ENCODE peak calls at places on chromosome 13, in seven cellular contexts. W, R, G, O, E, C and J are unnamed samples.

GRCh38 chr13:84032116-84032515 is 149.8 kb upstream of the SLITRK1 start:
- DNase-seq in C (no peak), E (no peak), O (no peak), G (no peak), R (no peak), W (no peak), J (no peak)

GRCh38 chr13:91014696-91015095 is 332.8 kb upstream of the MIR17HG start:
- DNase-seq in O (no peak), G (no peak), C (peak), W (no peak), R (no peak), E (no peak), J (no peak)

GRCh38 chr13:89361909-89362308 is 1690.7 kb downstream of the SLITRK5 start:
- DNase-seq in O (no peak), C (peak), E (no peak), W (peak), R (no peak), G (no peak), J (no peak)

GRCh38 chr13:85503797-85504196 is 295.4 kb downstream of the SLITRK6 start:
- DNase-seq in R (no peak), G (no peak), W (peak), C (peak), O (no peak), E (peak), J (no peak)

GRCh38 chr13:24684600-24684998 is 4.4 kb downstream of the ATP12A start:
- DNase-seq in E (peak), W (no peak), G (no peak), C (no peak), O (no peak), R (no peak), J (peak)

GRCh38 chr13:41299316-41300094 is 11.6 kb upstream of the NAA16 start:
- DNase-seq in G (no peak), C (no peak), R (no peak), E (no peak), W (no peak), O (no peak), J (no peak)

GRCh38 chr13:108437496-108437895 is 168.0 kb downstream of the TNFSF13B start:
- DNase-seq in O (no peak), E (no peak), G (no peak), R (no peak), C (peak), W (no peak), J (no peak)

GRCh38 chr13:42367836-42368235 is 95.9 kb downstream of the AKAP11 start:
- DNase-seq in C (no peak), W (no peak), O (no peak), G (no peak), E (no peak), R (no peak), J (no peak)

GRCh38 chr13:77040076-77040475 is 13.1 kb upstream of the FBXL3 start:
- DNase-seq in C (no peak), E (no peak), O (no peak), G (no peak), W (no peak), R (no peak), J (no peak)

GRCh38 chr13:101529419-101529818 is 76.9 kb downstream of the ITGBL1 start:
- DNase-seq in O (no peak), E (peak), C (peak), G (no peak), W (peak), R (no peak), J (no peak)

GRCh38 chr13:82002693-82003092 is 1661.8 kb upstream of the SPRY2 start:
- DNase-seq in C (no peak), O (no peak), G (no peak), R (no peak), E (no peak), W (no peak), J (no peak)

GRCh38 chr13:93375491-93375890 is 148.9 kb downstream of the GPC6 start:
- DNase-seq in C (no peak), W (no peak), E (no peak), O (no peak), G (no peak), R (no peak), J (no peak)

GRCh38 chr13:110712081-110712848 is 1.2 kb upstream of the ING1 start:
- DNase-seq in R (peak), G (peak), C (peak), O (peak), E (peak), W (peak), J (peak)

GRCh38 chr13:27650312-27650711 is 28.6 kb downstream of the POLR1D start:
- DNase-seq in G (no peak), C (no peak), O (no peak), R (no peak), E (no peak), W (no peak), J (no peak)

GRCh38 chr13:30734434-30734833 is 909 bp upstream of the ALOX5AP start:
- DNase-seq in C (no peak), W (peak), G (no peak), O (no peak), R (no peak), E (peak), J (no peak)

GRCh38 chr13:62482351-62482750 is 1066.7 kb upstream of the PCDH20 start:
- DNase-seq in W (no peak), E (no peak), G (no peak), C (no peak), R (no peak), O (no peak), J (no peak)

GRCh38 chr13:108573455-108573854 is 56.0 kb upstream of the MYO16 start:
- DNase-seq in R (no peak), C (no peak), W (no peak), O (no peak), E (no peak), G (no peak), J (no peak)

GRCh38 chr13:33244210-33244906 is 41.2 kb downstream of the STARD13 start:
- DNase-seq in W (no peak), R (no peak), C (no peak), O (no peak), E (no peak), G (no peak), J (no peak)

GRCh38 chr13:110953833-110954532 is 39.1 kb upstream of the ANKRD10 start:
- DNase-seq in W (no peak), R (no peak), G (no peak), E (no peak), O (no peak), C (no peak), J (no peak)

GRCh38 chr13:58452123-58452623 is 820.6 kb downstream of the PCDH17 start:
- DNase-seq in R (no peak), W (no peak), O (no peak), G (no peak), E (no peak), C (peak), J (no peak)

GRCh38 chr13:108269601-108270328 is at the start of gene TNFSF13B:
- DNase-seq in W (peak), G (peak), C (peak), R (peak), E (peak), O (peak), J (no peak)

GRCh38 chr13:18946738-18947137 is 234.9 kb downstream of the TUBA3C start:
- DNase-seq in G (no peak), E (no peak), C (no peak), O (no peak), W (no peak), R (no peak), J (no peak)

GRCh38 chr13:30698023-30698422 is 37.3 kb upstream of the ALOX5AP start:
- DNase-seq in R (no peak), O (no peak), E (peak), C (peak), W (peak), G (no peak), J (no peak)

GRCh38 chr13:44293354-44293753 is 80.3 kb upstream of the SERP2 start:
- DNase-seq in E (no peak), C (no peak), O (no peak), G (no peak), R (no peak), W (no peak), J (no peak)

GRCh38 chr13:91745962-91746361 is 347.5 kb downstream of the GPC5 start:
- DNase-seq in G (no peak), W (no peak), O (no peak), R (no peak), C (no peak), E (no peak), J (no peak)

GRCh38 chr13:110119943-110120905 is 186.7 kb downstream of the COL4A1 start:
- DNase-seq in R (no peak), O (no peak), W (peak), E (no peak), C (no peak), G (no peak), J (no peak)

GRCh38 chr13:113179374-113180230 is 21.2 kb downstream of the PROZ start:
- DNase-seq in C (peak), R (no peak), E (no peak), O (no peak), W (peak), G (no peak), J (no peak)

GRCh38 chr13:113176292-113176691 is 17.8 kb downstream of the PROZ start:
- DNase-seq in W (no peak), O (no peak), R (no peak), C (no peak), G (peak), E (no peak), J (no peak)

GRCh38 chr13:113178896-113179167 is 20.4 kb downstream of the PROZ start:
- DNase-seq in W (no peak), G (no peak), E (no peak), R (no peak), O (no peak), C (no peak), J (no peak)

GRCh38 chr13:113176822-113177221 is 18.4 kb downstream of the PROZ start:
- DNase-seq in R (no peak), E (no peak), G (no peak), O (no peak), W (no peak), C (no peak), J (no peak)

DNA sequence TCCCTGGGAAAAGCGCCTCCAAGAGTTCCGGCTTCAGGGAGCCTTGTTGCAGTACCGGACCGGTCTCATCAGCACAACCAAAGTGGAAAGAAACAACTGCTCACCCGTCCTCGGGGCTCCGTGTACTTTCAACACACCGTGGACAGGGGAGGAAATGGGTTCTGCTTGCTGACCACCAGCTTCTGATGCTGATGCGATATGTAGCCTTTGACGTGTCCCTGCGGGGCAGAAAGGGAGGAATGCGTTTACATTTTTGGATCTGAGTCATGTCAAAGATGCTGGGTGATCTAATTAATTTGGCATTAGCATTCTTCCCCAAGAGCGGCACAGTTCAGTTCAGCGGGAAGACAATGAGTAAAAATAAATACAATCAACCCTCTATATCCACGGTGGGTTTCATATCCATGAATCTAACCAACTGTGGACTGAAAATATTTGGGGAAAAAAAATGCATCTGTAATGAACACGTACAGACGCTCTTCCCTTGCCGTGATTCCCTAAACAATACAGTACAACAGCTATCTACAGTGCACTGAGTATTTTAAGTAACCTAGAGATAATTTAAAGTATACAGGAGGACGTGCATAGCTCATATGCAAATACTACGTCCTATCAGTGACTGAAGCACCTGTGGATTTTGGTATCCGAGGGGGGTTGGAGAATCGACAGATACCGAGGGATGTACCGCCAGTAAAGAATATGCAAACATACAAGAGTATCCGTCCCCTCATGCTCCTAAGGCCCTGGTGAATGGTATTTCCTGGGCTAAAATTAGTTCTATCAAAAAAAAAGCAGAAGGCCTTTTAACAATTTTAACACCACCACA is 19.8 kb downstream of the PROZ start:
- DNase-seq in E (peak), O (no peak), R (no peak), G (no peak), C (peak), W (peak), J (no peak)
- H3K4me3 ChIP-seq in E (no peak), O (no peak), R (no peak), G (no peak), C (no peak), W (peak), J (no peak)

DNA sequence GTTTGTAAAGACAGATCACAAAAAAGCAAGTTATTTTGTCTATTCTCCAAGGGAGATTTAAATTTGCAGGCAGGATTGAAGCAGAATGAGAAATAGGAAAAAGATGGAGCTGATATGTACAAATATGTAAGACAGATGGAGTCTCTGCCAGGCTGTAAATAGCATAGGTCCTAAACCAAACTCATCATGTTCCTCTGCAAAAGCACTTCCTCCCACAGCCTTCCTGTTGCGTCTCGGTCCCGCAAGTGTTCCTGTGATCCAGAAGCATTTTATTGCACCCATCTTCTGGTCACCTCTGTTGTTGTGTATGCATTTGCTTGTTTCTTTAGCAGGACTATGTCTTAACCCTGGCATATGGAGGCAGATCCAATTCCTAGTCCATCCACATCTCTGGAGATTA is 95.7 kb upstream of the CLDN10 start:
- DNase-seq in E (no peak), C (no peak), O (no peak), W (no peak), R (no peak), G (no peak), J (no peak)
- H3K4me3 ChIP-seq in E (no peak), C (no peak), O (no peak), W (no peak), R (no peak), G (no peak), J (no peak)

DNA sequence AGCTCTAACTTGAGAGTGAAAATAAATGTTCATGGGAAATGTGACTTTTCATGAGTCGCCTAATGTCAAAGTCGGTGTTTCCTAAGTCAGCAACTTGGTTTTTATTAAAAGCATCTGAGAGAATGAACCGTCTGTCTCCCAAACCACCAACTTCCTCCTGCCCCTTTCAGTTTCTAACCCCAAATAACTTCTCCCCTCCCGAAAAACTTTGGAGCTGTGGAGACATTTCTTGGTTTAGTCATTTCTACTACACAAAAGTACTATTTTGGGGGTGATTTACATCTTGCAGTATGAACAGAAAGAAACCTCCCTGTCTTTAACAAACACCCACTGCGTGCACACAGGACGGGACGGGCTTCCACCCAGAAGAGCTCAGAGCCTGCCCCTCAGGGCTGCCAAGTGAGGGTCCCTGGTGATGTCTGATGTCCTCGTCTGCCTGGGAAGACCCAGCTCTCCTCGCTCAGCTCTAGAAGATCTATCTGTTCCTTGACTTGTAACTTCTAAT is 65.0 kb downstream of the RASA3 start:
- DNase-seq in R (no peak), O (no peak), W (peak), G (no peak), E (peak), C (peak), J (peak)
- H3K4me3 ChIP-seq in R (no peak), O (no peak), W (no peak), G (peak), E (peak), C (no peak), J (peak)

DNA sequence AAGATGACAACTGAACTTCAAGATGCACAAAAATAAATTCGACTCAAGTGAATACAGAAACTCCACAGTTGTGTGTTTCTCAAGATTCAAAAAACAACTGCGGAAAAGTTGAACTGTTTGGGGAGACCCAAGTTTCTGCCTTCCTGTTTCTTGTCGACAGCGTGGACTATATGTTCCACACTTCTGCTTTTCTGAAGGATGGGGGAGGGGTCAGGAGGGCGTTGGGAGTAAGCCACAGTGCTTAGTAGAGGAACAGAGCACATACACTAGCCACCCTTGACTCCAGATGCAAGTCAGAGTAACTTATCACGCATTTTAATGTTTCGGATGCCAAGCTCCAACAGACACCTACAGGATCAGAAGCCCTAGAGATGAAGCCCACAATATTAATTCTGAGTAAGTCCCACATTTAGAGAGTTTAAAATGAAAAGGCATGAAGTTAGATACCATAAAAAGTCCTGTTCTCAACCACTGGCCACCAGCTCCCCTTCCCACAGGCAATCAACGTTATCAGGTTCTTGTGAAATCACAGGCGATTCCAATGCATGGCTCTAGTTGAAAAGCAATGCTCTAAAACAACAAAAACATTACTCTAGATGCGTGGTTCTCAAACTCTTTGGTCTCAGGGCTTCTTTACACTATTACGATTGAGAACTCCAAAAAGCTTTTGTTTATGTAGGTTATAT is 4.2 kb downstream of the TUBGCP3 start:
- DNase-seq in G (no peak), O (no peak), E (no peak), R (peak), C (no peak), W (no peak), J (no peak)
- H3K4me3 ChIP-seq in G (no peak), O (no peak), E (no peak), R (no peak), C (no peak), W (no peak), J (no peak)

GRCh38 chr13:99656092-99656745 is 154.9 kb downstream of the TM9SF2 start:
- DNase-seq in O (peak), E (peak), R (peak), G (peak), W (peak), C (peak), J (peak)
- H3K4me3 ChIP-seq in O (no peak), E (no peak), R (no peak), G (peak), W (no peak), C (no peak), J (peak)

DNA sequence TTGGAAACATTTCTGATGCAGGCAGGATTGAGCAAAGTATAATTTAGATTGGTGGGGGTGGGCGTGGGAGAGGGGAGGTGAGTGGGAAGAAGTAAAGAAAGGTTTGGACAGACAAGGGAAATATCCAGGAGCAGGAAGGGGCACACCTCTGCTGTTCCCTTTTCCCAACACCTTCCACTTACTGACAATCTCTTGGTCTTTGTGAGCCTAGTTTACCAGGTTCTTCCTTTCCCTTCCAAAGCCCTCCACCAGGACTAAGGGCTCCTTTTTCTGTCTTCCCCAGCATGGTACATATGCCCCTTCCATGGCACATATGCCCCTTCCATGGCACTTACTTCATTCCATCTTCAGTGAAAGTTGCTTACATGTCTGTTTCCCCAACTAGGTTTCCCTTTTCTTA is 6.2 kb upstream of the THSD1 start:
- DNase-seq in C (no peak), R (no peak), E (no peak), G (no peak), O (no peak), W (no peak), J (no peak)
- H3K4me3 ChIP-seq in C (no peak), R (no peak), E (no peak), G (no peak), O (no peak), W (no peak), J (no peak)

GRCh38 chr13:48233886-48234488 is 981 bp downstream of the ITM2B start:
- DNase-seq in W (peak), R (no peak), E (peak), C (peak), O (no peak), G (no peak), J (peak)

GRCh38 chr13:48235814-48236135 is 2.8 kb downstream of the ITM2B start:
- DNase-seq in W (no peak), C (no peak), G (no peak), E (no peak), O (no peak), R (no peak), J (no peak)

GRCh38 chr13:48233097-48233885 is at the start of gene ITM2B:
- DNase-seq in G (peak), E (peak), W (peak), C (peak), R (peak), O (peak), J (peak)

GRCh38 chr13:48235100-48235813 is 2.3 kb downstream of the ITM2B start:
- DNase-seq in G (no peak), W (peak), C (no peak), R (peak), E (peak), O (peak), J (no peak)

DNA sequence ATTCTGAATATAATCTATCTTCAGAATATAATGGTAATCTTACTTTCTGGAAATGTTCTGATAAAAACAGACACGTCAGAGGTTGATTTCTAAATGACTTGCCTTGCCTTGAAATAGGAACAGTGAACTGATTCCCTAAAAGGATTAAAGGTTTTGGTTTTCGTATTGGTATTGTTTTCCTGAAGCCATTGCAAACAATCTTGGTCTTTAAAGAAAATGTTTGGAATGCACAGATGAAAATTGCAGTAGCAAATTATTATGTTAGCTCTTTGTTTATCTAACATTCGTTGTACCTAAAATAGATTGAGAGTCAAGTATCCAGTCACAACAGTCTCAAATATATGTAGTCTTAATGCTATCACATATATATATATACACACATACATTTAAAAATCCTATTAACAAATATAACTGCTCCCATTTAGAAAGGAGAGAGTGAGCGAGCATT is 1.7 kb downstream of the ITM2B start:
- DNase-seq in C (no peak), R (no peak), O (no peak), G (no peak), W (no peak), E (no peak), J (no peak)
- H3K4me3 ChIP-seq in C (peak), R (peak), O (peak), G (peak), W (peak), E (peak), J (no peak)

GRCh38 chr13:103218253-103218652 is 152.0 kb upstream of the SLC10A2 start:
- DNase-seq in C (no peak), O (no peak), R (no peak), W (no peak), G (no peak), E (no peak), J (no peak)
- H3K4me3 ChIP-seq in C (no peak), O (no peak), R (no peak), W (no peak), G (no peak), E (no peak), J (no peak)